ENCODE peak calls at places on chromosome 17, in nine cellular contexts. N is T-helper 1 cell; U is GOT3; K is central memory CD4-positive, alpha-beta T cell; C is uterus; P is stimulated activated CD8-positive, alpha-beta memory T cell treated with anti-CD3 and anti-CD28 coated beads, Interleukin-15, amount 100 ng/mL, for 48 hours; S is NCI-H2029; W is NCI-H460; H is HCT116. V is an unnamed sample.

GRCh38 chr17:42132941-42133340 is 10.3 kb downstream of the HSPB9 start:
- DNase-seq in N (no peak), U (no peak), K (no peak), C (no peak), P (peak), S (peak), W (no peak), H (no peak), V (no peak)

GRCh38 chr17:47895254-47895855 is 681 bp upstream of the SP2 start:
- DNase-seq in N (no peak), U (no peak), K (no peak), C (peak), P (peak), S (no peak), W (no peak), H (no peak), V (no peak)

GRCh38 chr17:81258292-81258691 is 19.2 kb downstream of the NDUFAF8 start:
- DNase-seq in N (no peak), U (no peak), K (no peak), C (no peak), P (no peak), S (no peak), W (no peak), H (no peak), V (no peak)

GRCh38 chr17:36529121-36529520 is 5.5 kb downstream of the MYO19 start:
- DNase-seq in N (no peak), U (no peak), K (no peak), C (no peak), P (no peak), S (no peak), W (no peak), H (no peak), V (no peak)

GRCh38 chr17:44914148-44914547 is 1.2 kb downstream of the GFAP start:
- DNase-seq in N (no peak), U (no peak), K (no peak), C (no peak), P (no peak), S (no peak), W (no peak), H (no peak), V (no peak)

GRCh38 chr17:78588258-78589030 is 11.2 kb upstream of the DNAH17 start:
- DNase-seq in N (no peak), U (no peak), K (no peak), C (no peak), P (no peak), S (no peak), W (no peak), H (no peak), V (no peak)

GRCh38 chr17:47703191-47703591 is 9.2 kb downstream of the TBKBP1 start:
- DNase-seq in N (peak), U (no peak), K (peak), C (no peak), P (peak), S (no peak), W (no peak), H (no peak), V (peak)

GRCh38 chr17:33385713-33386112 is 92.6 kb upstream of the ASIC2 start:
- DNase-seq in N (no peak), U (no peak), K (no peak), C (no peak), P (no peak), S (peak), W (no peak), H (no peak), V (no peak)

GRCh38 chr17:356671-357434 is 4.2 kb upstream of the RPH3AL start:
- DNase-seq in N (no peak), U (no peak), K (no peak), C (no peak), P (no peak), S (no peak), W (no peak), H (no peak), V (no peak)

GRCh38 chr17:60579090-60579489 is 20.9 kb upstream of the PPM1D start:
- DNase-seq in N (no peak), U (no peak), K (no peak), C (peak), P (no peak), S (no peak), W (no peak), H (no peak), V (no peak)

GRCh38 chr17:79721993-79722671 is 8.6 kb upstream of the ENPP7 start:
- DNase-seq in N (no peak), U (no peak), K (no peak), C (no peak), P (no peak), S (no peak), W (no peak), H (no peak), V (no peak)

GRCh38 chr17:46976626-46977270 is 2.3 kb downstream of the RPRML start:
- DNase-seq in N (no peak), U (no peak), K (no peak), C (no peak), P (no peak), S (no peak), W (no peak), H (no peak), V (no peak)

GRCh38 chr17:81044764-81045589 is 10.0 kb downstream of the BAIAP2 start:
- DNase-seq in N (no peak), U (no peak), K (no peak), C (peak), P (no peak), S (peak), W (no peak), H (no peak), V (no peak)

GRCh38 chr17:10073905-10074304 is 124.5 kb downstream of the GAS7 start:
- DNase-seq in N (no peak), U (no peak), K (no peak), C (no peak), P (no peak), S (no peak), W (no peak), H (no peak), V (no peak)

GRCh38 chr17:73465851-73466250 is 154.1 kb upstream of the CDC42EP4 start:
- DNase-seq in N (no peak), U (no peak), K (no peak), C (no peak), P (no peak), S (no peak), W (no peak), H (no peak), V (no peak)

GRCh38 chr17:4771519-4772234 is at the start of gene TM4SF5:
- DNase-seq in N (no peak), U (no peak), K (no peak), C (no peak), P (no peak), S (no peak), W (no peak), H (no peak), V (no peak)

GRCh38 chr17:72671034-72671433 is 421.5 kb downstream of the SLC39A11 start:
- DNase-seq in N (no peak), U (no peak), K (no peak), C (no peak), P (no peak), S (no peak), W (no peak), H (no peak), V (no peak)